ENCODE peak calls at places on chromosome 2, in seven cellular contexts. V is AG04450, L is AG08396, T is SK-MEL-5, Y is GM23248, U is A549, J is B cell. Q is an unnamed sample.

GRCh38 chr2:177254433-177255226 is 9.9 kb downstream of the NFE2L2 start:
- DNase-seq in U (no peak), L (no peak), T (peak), J (no peak), V (no peak), Y (peak), Q (no peak)

GRCh38 chr2:17373736-17374135 is 144.5 kb downstream of the RAD51AP2 start:
- DNase-seq in J (no peak), U (no peak), T (no peak), V (peak), Y (peak), L (peak), Q (no peak)

GRCh38 chr2:120983344-120983743 is 247.7 kb downstream of the GLI2 start:
- DNase-seq in V (peak), J (no peak), Y (no peak), L (no peak), T (no peak), U (no peak), Q (no peak)

GRCh38 chr2:240918258-240919091 is 12.3 kb downstream of the CROCC2 start:
- DNase-seq in T (no peak), U (no peak), Y (no peak), L (no peak), J (peak), V (no peak), Q (no peak)

GRCh38 chr2:60818272-60818671 is 62.2 kb downstream of the PAPOLG start:
- DNase-seq in U (no peak), T (no peak), L (no peak), Y (no peak), V (no peak), J (peak), Q (no peak)

GRCh38 chr2:101766871-101767739 is 69.6 kb downstream of the MAP4K4 start:
- DNase-seq in L (peak), J (no peak), V (peak), T (peak), U (no peak), Y (peak), Q (no peak)

GRCh38 chr2:12861344-12861942 is 144.7 kb downstream of the TRIB2 start:
- DNase-seq in T (no peak), Y (peak), U (no peak), V (no peak), J (no peak), L (peak), Q (no peak)

GRCh38 chr2:85011747-85012146 is 40.8 kb downstream of the KCMF1 start:
- DNase-seq in U (no peak), Y (no peak), L (no peak), V (no peak), J (no peak), T (peak), Q (no peak)

GRCh38 chr2:98829586-98830270 is 98.8 kb upstream of the MGAT4A start:
- DNase-seq in U (no peak), L (no peak), J (no peak), V (no peak), T (no peak), Y (no peak), Q (no peak)

GRCh38 chr2:30790879-30791278 is 16.4 kb downstream of the CAPN13 start:
- DNase-seq in L (no peak), T (no peak), U (no peak), V (no peak), Y (no peak), J (no peak), Q (no peak)

GRCh38 chr2:167335627-167336026 is 447.3 kb downstream of the XIRP2 start:
- DNase-seq in U (no peak), L (no peak), V (no peak), J (no peak), T (no peak), Y (no peak), Q (no peak)

GRCh38 chr2:224147174-224147573 is 108.1 kb upstream of the SERPINE2 start:
- DNase-seq in Y (peak), T (no peak), J (no peak), L (no peak), U (no peak), V (no peak), Q (no peak)

GRCh38 chr2:230774348-230774951 is 61.8 kb downstream of the CAB39 start:
- DNase-seq in J (no peak), V (peak), T (no peak), U (no peak), L (peak), Y (peak), Q (no peak)

GRCh38 chr2:127092951-127093516 is 13.9 kb downstream of the BIN1 start:
- DNase-seq in J (no peak), Y (no peak), L (no peak), U (no peak), T (no peak), V (no peak), Q (no peak)

Q was measured in nucleus accumbens.